ENCODE peak calls at places on chromosomes 2 and 18, in ten cellular contexts. M, L, W, E, S, N, T, B, Q and I are unnamed samples.
A peak's percentile ranks its signal among the peaks of the same experiment; 100 is the strongest.

GRCh38 chr2:232349546-232349945 is 29.0 kb upstream of the ALPP start:
- DNase-seq in M (no peak), L (no peak), W (no peak), E (peak; percentile 46), S (no peak), N (no peak), T (no peak), B (no peak), Q (no peak), I (no peak)

GRCh38 chr2:235238537-235238936 is 255.3 kb upstream of the AGAP1 start:
- DNase-seq in M (peak; percentile 93), L (peak; percentile 10), W (peak; percentile 33), E (peak; percentile 78), S (peak; percentile 70), N (peak; percentile 91), T (peak; percentile 68), B (no peak), Q (no peak), I (no peak)

GRCh38 chr2:193584001-193584400 is 1389.3 kb upstream of the TMEFF2 start:
- DNase-seq in M (no peak), L (peak; percentile 72), W (no peak), E (peak; percentile 31), S (peak; percentile 23), N (peak; percentile 84), T (no peak), B (peak; percentile 79), Q (no peak), I (peak; percentile 61)

GRCh38 chr2:3025261-3025660 is 352.4 kb downstream of the EIPR1 start:
- DNase-seq in M (no peak), L (no peak), W (no peak), E (no peak), S (no peak), N (no peak), T (no peak), B (peak; percentile 9), Q (no peak), I (no peak)

GRCh38 chr2:100880730-100881129 is 60.8 kb downstream of the NPAS2 start:
- DNase-seq in M (peak; percentile 29), L (no peak), W (no peak), E (no peak), S (no peak), N (peak; percentile 68), T (no peak), B (no peak), Q (no peak), I (no peak)

GRCh38 chr2:59585657-59586056 is 967.8 kb downstream of the BCL11A start:
- DNase-seq in M (no peak), L (no peak), W (no peak), E (no peak), S (peak; percentile 13), N (no peak), T (no peak), B (no peak), Q (peak; percentile 23), I (no peak)

GRCh38 chr2:140624188-140624587 is 1506.6 kb downstream of the LRP1B start:
- DNase-seq in M (no peak), L (peak; percentile 94), W (no peak), E (no peak), S (no peak), N (no peak), T (no peak), B (no peak), Q (no peak), I (no peak)

GRCh38 chr2:86000938-86001312 is 104.8 kb downstream of the POLR1A start:
- DNase-seq in M (peak; percentile 13), L (no peak), W (no peak), E (peak; percentile 19), S (no peak), N (no peak), T (no peak), B (peak; percentile 9), Q (no peak), I (no peak)

GRCh38 chr2:109521751-109522374 is 91.9 kb downstream of the SEPTIN10 start:
- DNase-seq in M (no peak), L (no peak), W (no peak), E (peak; percentile 31), S (no peak), N (no peak), T (no peak), B (no peak), Q (no peak), I (no peak)

GRCh38 chr18:77001041-77001440 is 131.5 kb downstream of the MBP start:
- DNase-seq in M (no peak), L (no peak), W (no peak), E (no peak), S (no peak), N (no peak), T (no peak), B (no peak), Q (peak; percentile 72), I (no peak)

GRCh38 chr2:39359453-39360038 is 77.5 kb downstream of the MAP4K3 start:
- DNase-seq in M (no peak), L (no peak), W (no peak), E (no peak), S (no peak), N (no peak), T (no peak), B (no peak), Q (peak; percentile 37), I (no peak)
- H3K9me3 ChIP-seq in M (peaks cover 7% of the 10 kb centered on the region), L (peaks cover 26% of the 10 kb centered on the region), W (peaks cover 21% of the 10 kb centered on the region), E (peaks cover 52% of the 10 kb centered on the region), S (peaks cover 24% of the 10 kb centered on the region), N (peaks cover 40% of the 10 kb centered on the region), T (peaks cover 14% of the 10 kb centered on the region), B (peaks cover 26% of the 10 kb centered on the region), Q (no peaks in the 10 kb centered on the region), I (peaks cover 2% of the 10 kb centered on the region)

GRCh38 chr18:58213931-58214431 is 170.0 kb downstream of the NEDD4L start:
- DNase-seq in M (peak; percentile 64), L (peak; percentile 47), W (no peak), E (no peak), S (no peak), N (no peak), T (no peak), B (no peak), Q (no peak), I (no peak)
- H3K4me1 ChIP-seq in M (peaks cover 64% of the 10 kb centered on the region), L (peaks cover 82% of the 10 kb centered on the region), W (peaks cover 14% of the 10 kb centered on the region), E (no peaks in the 10 kb centered on the region), S (peaks cover 46% of the 10 kb centered on the region), N (no peaks in the 10 kb centered on the region), T (peaks cover 5% of the 10 kb centered on the region), B (peaks cover 9% of the 10 kb centered on the region), Q (peaks cover 30% of the 10 kb centered on the region), I (peaks cover 2% of the 10 kb centered on the region)

DNA sequence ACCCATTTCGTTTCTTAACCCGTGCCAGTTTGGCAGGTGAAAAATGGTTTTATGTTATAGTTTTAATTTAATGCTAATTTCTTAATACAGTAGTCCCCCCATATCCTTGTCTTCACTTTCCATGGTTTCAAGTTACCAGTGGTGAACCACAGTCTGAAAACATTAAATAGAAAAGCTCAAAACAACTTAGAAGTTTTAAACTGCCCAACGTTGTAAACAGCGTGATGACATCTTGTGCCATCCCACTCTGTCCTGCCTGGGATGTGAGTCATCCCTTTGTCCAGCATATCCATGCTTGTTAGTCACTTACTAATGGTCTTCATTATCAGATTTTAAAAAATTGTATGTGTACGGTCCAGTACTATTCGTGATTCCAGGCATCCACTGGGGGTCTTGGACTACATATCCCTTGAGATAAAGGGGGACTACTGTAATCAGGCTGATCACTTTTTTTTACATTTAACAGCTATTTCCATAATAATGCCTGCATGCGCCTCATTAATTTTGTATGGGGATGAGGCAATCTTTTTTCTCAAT is 31.9 kb downstream of the SLC66A3 start:
- DNase-seq in M (peak; percentile 89), L (peak; percentile 52), W (no peak), E (no peak), S (no peak), N (peak; percentile 13), T (no peak), B (no peak), Q (no peak), I (no peak)
- H3K27ac ChIP-seq in M (peak overlapping the region; percentile 41), L (no peak overlapping the region), W (no peak overlapping the region), E (no peak overlapping the region), S (no peak overlapping the region), N (no peak overlapping the region), T (no peak overlapping the region), B (no peak overlapping the region), Q (no peak overlapping the region), I (no peak overlapping the region)

GRCh38 chr2:119803101-119803500 is 43.4 kb downstream of the PTPN4 start:
- DNase-seq in M (no peak), L (no peak), W (no peak), E (no peak), S (no peak), N (no peak), T (no peak), B (no peak), Q (no peak), I (no peak)

GRCh38 chr2:119795309-119796303 is 35.9 kb downstream of the PTPN4 start:
- DNase-seq in M (no peak), L (no peak), W (no peak), E (no peak), S (no peak), N (no peak), T (no peak), B (no peak), Q (peak; percentile 67), I (no peak)

GRCh38 chr2:119801040-119801439 is 41.3 kb downstream of the PTPN4 start:
- DNase-seq in M (no peak), L (no peak), W (no peak), E (no peak), S (no peak), N (no peak), T (no peak), B (no peak), Q (no peak), I (no peak)

DNA sequence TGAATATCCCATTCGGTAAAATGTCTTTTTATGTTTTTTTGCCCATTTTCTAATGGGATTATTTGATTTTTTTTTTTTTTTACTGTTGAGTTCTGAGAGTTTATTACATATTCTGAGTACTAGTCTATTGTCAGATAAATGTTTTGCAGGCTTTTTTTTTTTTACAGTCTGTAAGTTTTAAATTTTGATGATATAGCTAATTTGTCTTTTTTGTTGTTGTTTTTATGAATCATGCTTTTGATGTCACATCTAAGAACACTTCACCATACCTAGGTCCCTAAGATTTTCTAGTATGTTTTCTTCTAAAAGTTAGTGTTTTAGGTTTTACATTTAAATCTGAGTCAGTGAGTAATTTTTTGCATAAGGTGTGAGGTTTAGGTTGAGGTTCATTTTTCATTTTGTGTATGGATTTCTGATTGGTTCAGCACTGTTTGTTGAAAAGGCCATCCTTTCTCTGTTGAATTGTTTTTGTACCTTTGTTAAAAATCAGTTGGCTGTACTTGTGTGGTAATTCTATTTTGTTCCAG is 40.7 kb downstream of the PTPN4 start:
- DNase-seq in M (no peak), L (no peak), W (no peak), E (no peak), S (no peak), N (no peak), T (no peak), B (no peak), Q (no peak), I (no peak)
- H3K9me3 ChIP-seq in M (no peaks in the 10 kb centered on the region), L (no peaks in the 10 kb centered on the region), W (no peaks in the 10 kb centered on the region), E (peaks cover 6% of the 10 kb centered on the region), S (peaks cover 4% of the 10 kb centered on the region), N (no peaks in the 10 kb centered on the region), T (no peaks in the 10 kb centered on the region), B (no peaks in the 10 kb centered on the region), Q (no peaks in the 10 kb centered on the region), I (no peaks in the 10 kb centered on the region)